ENCODE peak calls at places on chromosomes 7 and 10, in four cellular contexts. G is PC-3, C is endothelial cell of umbilical vein, N is pancreas. W is an unnamed sample. For H3K27me3, the result is how much of the 10 kb centered on the place peaks cover.

GRCh38 chr10:124174673-124175645 is 81.6 kb upstream of the CHST15 start:
- DNase-seq in G (no peak), C (no peak), N (no peak), W (no peak)

GRCh38 chr10:6269953-6270867 is 67.5 kb downstream of the PFKFB3 start:
- DNase-seq in G (no peak), C (no peak), N (no peak), W (peak)

GRCh38 chr7:136997735-136998134 is 129.3 kb downstream of the CHRM2 start:
- DNase-seq in G (no peak), C (no peak), N (no peak), W (no peak)

GRCh38 chr7:13742126-13742525 is 247.3 kb downstream of the ETV1 start:
- DNase-seq in G (peak), C (no peak), N (no peak), W (no peak)

GRCh38 chr7:108454674-108455523 is 1.3 kb downstream of the NRCAM start:
- DNase-seq in G (no peak), C (peak), N (peak), W (peak)

GRCh38 chr7:151080091-151080521 is 503 bp downstream of the FASTK start:
- DNase-seq in G (no peak), C (no peak), N (no peak), W (no peak)

GRCh38 chr10:99548041-99548530 is 15.3 kb downstream of the NKX2-3 start:
- DNase-seq in G (peak), C (peak), N (no peak), W (no peak)

GRCh38 chr7:368651-369475 is 78.9 kb downstream of the FOXL3 start:
- DNase-seq in G (no peak), C (no peak), N (peak), W (no peak)

GRCh38 chr7:139752600-139752999 is 25.2 kb downstream of the HIPK2 start:
- DNase-seq in G (no peak), C (no peak), N (no peak), W (no peak)

GRCh38 chr10:98748298-98748697 is 301.6 kb upstream of the HPS1 start:
- DNase-seq in G (peak), C (peak), N (no peak), W (no peak)

GRCh38 chr10:72834183-72834825 is 59.2 kb upstream of the OIT3 start:
- DNase-seq in G (peak), C (peak), N (peak), W (peak)

GRCh38 chr7:18086165-18087030 is 58.8 kb upstream of the PRPS1L1 start:
- DNase-seq in G (peak), C (peak), N (no peak), W (peak)
- TF ChIP-seq CTCF in G (no peak), C (peak), N (no peak), W (no peak)

GRCh38 chr7:1543826-1544177 is 12.2 kb downstream of the TMEM184A start:
- DNase-seq in G (no peak), C (no peak), N (peak), W (no peak)
- H3K4me3 ChIP-seq in G (no peak), C (no peak), N (no peak), W (no peak)

DNA sequence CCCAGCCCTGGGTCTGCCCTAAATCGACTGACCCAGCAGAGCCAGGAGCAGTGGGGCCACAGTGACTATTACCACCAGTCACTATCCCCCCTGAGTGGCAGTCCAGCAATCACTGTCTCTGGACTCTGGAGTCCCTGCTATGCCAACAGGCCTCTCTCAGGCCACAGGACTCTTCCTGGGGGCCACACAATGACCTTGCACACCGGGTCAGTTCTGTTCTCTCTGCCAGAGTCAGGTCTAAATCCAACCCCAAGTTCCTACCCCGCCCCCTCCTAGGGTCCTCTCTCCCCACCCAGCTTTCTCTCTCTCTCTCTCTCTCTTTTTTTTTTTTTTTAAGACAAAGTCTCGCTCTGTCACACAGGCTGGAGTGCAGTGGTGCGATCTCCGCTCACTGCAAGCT is 21.6 kb downstream of the GRID2IP start:
- DNase-seq in G (no peak), C (no peak), N (no peak), W (no peak)
- H3K27me3 ChIP-seq in G (under half), C (under half), N (under half), W (under half)

GRCh38 chr10:75936841-75937240 is 505.4 kb downstream of the LRMDA start:
- DNase-seq in G (no peak), C (no peak), N (no peak), W (no peak)

GRCh38 chr10:75935650-75936400 is 504.4 kb downstream of the LRMDA start:
- DNase-seq in G (no peak), C (no peak), N (no peak), W (no peak)

GRCh38 chr10:75929630-75930161 is 498.3 kb downstream of the LRMDA start:
- DNase-seq in G (no peak), C (no peak), N (no peak), W (no peak)

GRCh38 chr10:75932921-75933320 is 501.5 kb downstream of the LRMDA start:
- DNase-seq in G (peak), C (no peak), N (no peak), W (no peak)
- TF ChIP-seq CTCF in G (no peak), C (no peak), N (no peak), W (no peak)

DNA sequence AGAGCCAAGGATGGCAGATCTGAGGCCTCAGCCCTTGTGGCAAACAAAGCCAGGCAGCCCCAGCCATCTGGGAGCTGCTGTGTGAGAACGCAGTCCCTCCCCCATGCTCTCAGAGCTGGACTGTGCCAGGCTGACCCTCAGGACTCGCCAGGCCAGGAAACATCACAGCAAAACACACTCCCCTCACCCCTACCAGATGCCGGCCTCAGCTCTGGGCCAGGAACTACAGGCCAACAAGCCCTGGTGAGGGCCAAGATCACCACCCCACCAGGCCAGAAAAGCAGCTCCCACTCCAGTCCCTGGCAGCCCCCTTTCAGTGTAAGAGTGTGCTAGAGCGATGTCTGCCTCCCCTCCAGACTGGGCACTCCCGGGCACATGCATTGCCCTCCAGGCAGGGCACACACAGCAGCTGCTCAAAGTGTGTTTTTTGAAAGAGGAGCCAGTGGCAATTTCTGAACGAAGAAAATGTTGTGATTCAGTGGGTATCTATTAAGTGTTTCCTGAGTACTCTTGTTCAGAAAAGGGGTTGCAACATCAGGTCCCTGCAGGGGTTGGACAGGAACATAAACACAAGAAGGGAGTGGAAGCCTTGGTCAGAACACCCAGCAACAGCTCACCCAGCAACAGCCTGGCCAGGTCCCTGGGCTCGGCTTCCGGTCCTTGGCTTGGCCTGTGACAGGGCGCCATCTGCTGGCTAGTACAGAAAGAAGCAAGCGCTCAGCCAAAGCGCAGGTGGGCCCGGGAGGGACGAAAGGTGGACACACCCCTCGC is 18.2 kb downstream of the LRRC20 start:
- DNase-seq in G (peak), C (peak), N (peak), W (peak)
- H3K4me3 ChIP-seq in G (peak), C (no peak), N (no peak), W (no peak)